ENCODE peak calls at places on chromosomes 1 and 21, in ten cellular contexts. K is endothelial cell; L is AG04449; A is activated naive CD4-positive, alpha-beta T cell treated with anti-CD3 and anti-CD28 coated beads, Interleukin-2, amount 50 U/mL, for 16 hours; V is activated gamma-delta T cell; B is activated T-cell treated with anti-CD3 and anti-CD28 coated beads, Interleukin-2, amount 50 U/mL, for 24 hours; W is H7; Z is T-cell; Y is NCI-H1105 treated with DMSO at 0.1 percent for 48 hours; T is HCT116. S is an unnamed sample.

GRCh38 chr1:74368335-74368734 is 133.1 kb downstream of the TNNI3K start:
- DNase-seq in L (no peak), V (no peak), B (no peak), A (no peak), Z (no peak), Y (no peak), T (no peak), W (no peak), K (no peak), S (no peak)

GRCh38 chr1:200415227-200415626 is 5.4 kb upstream of the ZNF281 start:
- DNase-seq in B (no peak), W (no peak), Z (no peak), K (no peak), T (no peak), Y (no peak), A (no peak), V (no peak), L (no peak), S (no peak)

GRCh38 chr1:206450271-206450670 is 20.0 kb upstream of the IKBKE start:
- DNase-seq in A (no peak), B (no peak), Y (no peak), W (no peak), T (no peak), V (no peak), K (no peak), L (no peak), Z (no peak), S (no peak)

GRCh38 chr1:207911983-207912760 is 1.2 kb upstream of the CD34 start:
- DNase-seq in L (no peak), A (no peak), Y (no peak), K (no peak), T (no peak), B (no peak), V (no peak), W (no peak), Z (no peak), S (no peak)

GRCh38 chr1:6582370-6582769 is 2.6 kb downstream of the ZBTB48 start:
- DNase-seq in Z (no peak), T (no peak), Y (no peak), V (no peak), B (no peak), A (no peak), W (no peak), K (no peak), L (no peak), S (no peak)

GRCh38 chr1:230807029-230807428 is 59.8 kb downstream of the CAPN9 start:
- DNase-seq in V (no peak), W (no peak), L (no peak), K (no peak), B (no peak), A (no peak), Z (no peak), Y (no peak), T (no peak), S (no peak)

GRCh38 chr1:211738709-211739301 is 63.4 kb upstream of the NEK2 start:
- DNase-seq in A (peak), V (no peak), W (peak), Z (peak), Y (no peak), K (no peak), T (no peak), L (no peak), B (peak), S (peak)

GRCh38 chr1:184691719-184692324 is 62.8 kb downstream of the EDEM3 start:
- DNase-seq in L (no peak), A (no peak), T (peak), Y (peak), B (no peak), V (no peak), K (peak), Z (no peak), W (no peak), S (no peak)

GRCh38 chr1:77631751-77632150 is 50.7 kb downstream of the ZZZ3 start:
- DNase-seq in L (no peak), Z (no peak), W (no peak), Y (no peak), B (no peak), K (no peak), T (no peak), A (no peak), V (no peak), S (no peak)

GRCh38 chr21:16079830-16080229 is 350.0 kb downstream of the USP25 start:
- DNase-seq in W (no peak), V (no peak), Z (no peak), Y (no peak), B (no peak), K (no peak), L (no peak), A (no peak), T (no peak), S (no peak)

GRCh38 chr1:163290025-163290610 is 31.6 kb upstream of the NUF2 start:
- DNase-seq in Z (no peak), K (no peak), W (no peak), L (no peak), T (no peak), A (no peak), B (no peak), Y (peak), V (no peak), S (no peak)

GRCh38 chr1:39960461-39960958 is 5.6 kb downstream of the MFSD2A start:
- DNase-seq in T (no peak), K (no peak), Z (no peak), V (no peak), Y (peak), B (peak), L (no peak), A (no peak), W (no peak), S (no peak)

GRCh38 chr1:53140451-53140850 is 2.0 kb downstream of the SLC1A7 start:
- DNase-seq in K (no peak), A (no peak), T (no peak), V (no peak), L (no peak), Z (no peak), B (no peak), W (no peak), Y (no peak), S (no peak)

GRCh38 chr1:59379028-59379728 is 82.3 kb downstream of the FGGY start:
- DNase-seq in L (no peak), Z (no peak), A (no peak), T (no peak), B (no peak), Y (no peak), W (no peak), K (no peak), V (no peak), S (no peak)

GRCh38 chr1:230057681-230058565 is 9.1 kb upstream of the GALNT2 start:
- DNase-seq in L (no peak), B (no peak), Y (no peak), W (no peak), Z (no peak), V (no peak), K (no peak), A (no peak), T (no peak), S (no peak)

GRCh38 chr1:3725366-3725765 is 26.9 kb upstream of the CCDC27 start:
- DNase-seq in L (no peak), K (no peak), B (no peak), A (no peak), T (no peak), Y (no peak), Z (no peak), W (no peak), V (no peak), S (no peak)

GRCh38 chr1:28761189-28761588 is 24.4 kb downstream of the YTHDF2 start:
- DNase-seq in T (no peak), K (no peak), B (no peak), A (no peak), W (no peak), V (no peak), L (no peak), Y (no peak), Z (no peak), S (no peak)

GRCh38 chr1:25623731-25624130 is 7.1 kb downstream of the MAN1C1 start:
- DNase-seq in B (no peak), T (no peak), V (no peak), K (no peak), L (no peak), W (no peak), Z (no peak), A (no peak), Y (no peak), S (no peak)

GRCh38 chr1:93592636-93592949 is 89.0 kb downstream of the BCAR3 start:
- DNase-seq in V (no peak), L (no peak), A (no peak), Z (no peak), W (no peak), Y (no peak), K (no peak), B (no peak), T (no peak), S (no peak)

GRCh38 chr1:93629101-93630059 is 52.3 kb downstream of the BCAR3 start:
- DNase-seq in A (peak), L (no peak), K (peak), W (peak), T (peak), Y (peak), Z (no peak), V (no peak), B (no peak), S (no peak)